ENCODE peak calls at places on chromosomes 6 and 20, in four cellular contexts. D is tibial nerve; W is HCT116; Q is CD8-positive, alpha-beta T cell. P is an unnamed sample.

GRCh38 chr6:21947751-21948386 is 349.0 kb downstream of the PRL start:
- DNase-seq in Q (no peak), D (no peak), W (no peak), P (no peak)

GRCh38 chr6:151294561-151295101 is 54.9 kb downstream of the AKAP12 start:
- DNase-seq in W (no peak), D (no peak), Q (no peak), P (no peak)

GRCh38 chr20:20744170-20744725 is 31.8 kb upstream of the RALGAPA2 start:
- DNase-seq in W (no peak), D (no peak), Q (no peak), P (no peak)

GRCh38 chr6:16514249-16514648 is 247.0 kb downstream of the ATXN1 start:
- DNase-seq in D (no peak), Q (no peak), W (no peak), P (no peak)

GRCh38 chr20:54692168-54692887 is 216.9 kb downstream of the DOK5 start:
- DNase-seq in W (no peak), D (no peak), Q (no peak), P (no peak)

GRCh38 chr20:45812157-45813005 is at the start of gene UBE2C:
- DNase-seq in Q (peak; percentile 88), W (peak; percentile 100), D (peak; percentile 95), P (peak; percentile 99)

GRCh38 chr6:55869731-55870130 is 5.7 kb downstream of the BMP5 start:
- DNase-seq in D (no peak), W (no peak), Q (no peak), P (no peak)

GRCh38 chr20:58892932-58893224 is 40.4 kb downstream of the GNAS start:
- DNase-seq in Q (no peak), W (no peak), D (no peak), P (no peak)

GRCh38 chr6:97501875-97502274 is 218.9 kb upstream of the MMS22L start:
- DNase-seq in Q (no peak), D (no peak), W (no peak), P (no peak)

GRCh38 chr6:31473780-31474725 is 23.9 kb upstream of the MICB start:
- DNase-seq in W (no peak), D (no peak), Q (no peak), P (no peak)

GRCh38 chr20:58715709-58716475 is 23.3 kb downstream of the NPEPL1 start:
- DNase-seq in D (no peak), W (no peak), Q (no peak), P (no peak)

GRCh38 chr6:117449549-117450439 is 24.1 kb upstream of the ROS1 start:
- DNase-seq in D (peak; percentile 24), Q (peak; percentile 43), W (peak; percentile 56), P (peak; percentile 68)

GRCh38 chr6:26158581-26159416 is 71.6 kb downstream of the HFE start:
- DNase-seq in D (no peak), W (no peak), Q (peak; percentile 46), P (peak; percentile 52)

GRCh38 chr20:24610341-24611115 is 141.1 kb downstream of the SYNDIG1 start:
- DNase-seq in W (no peak), D (no peak), Q (no peak), P (no peak)

GRCh38 chr6:10763006-10763405 is 15.4 kb downstream of the TMEM14B start:
- DNase-seq in D (no peak), Q (no peak), W (no peak), P (no peak)

GRCh38 chr20:32019156-32019510 is 8.9 kb downstream of the CCM2L start:
- DNase-seq in Q (no peak), W (no peak), D (no peak), P (no peak)

GRCh38 chr6:132261354-132261753 is 139.9 kb downstream of the MOXD1 start:
- DNase-seq in D (no peak), Q (no peak), W (no peak), P (no peak)

GRCh38 chr6:44655368-44656342 is 268.1 kb downstream of the CDC5L start:
- DNase-seq in W (peak; percentile 23), Q (peak; percentile 70), D (peak; percentile 57), P (peak; percentile 47)

GRCh38 chr6:53813801-53814200 is 19.0 kb downstream of the LRRC1 start:
- DNase-seq in D (no peak), Q (no peak), W (no peak), P (no peak)

GRCh38 chr6:52116605-52116948 is 29.2 kb upstream of the PKHD1 start:
- DNase-seq in Q (no peak), W (no peak), D (no peak), P (no peak)

GRCh38 chr6:85436408-85436807 is 13.5 kb upstream of the NT5E start:
- DNase-seq in D (no peak), W (no peak), Q (no peak), P (no peak)

GRCh38 chr20:29497261-29497671 is 1760.2 kb upstream of the DEFB115 start:
- DNase-seq in D (no peak), Q (no peak), W (no peak), P (no peak)

GRCh38 chr6:97626586-97627441 is 343.8 kb upstream of the MMS22L start:
- DNase-seq in W (no peak), Q (no peak), D (no peak), P (no peak)

GRCh38 chr20:48102821-48103635 is 317.7 kb upstream of the SULF2 start:
- DNase-seq in W (no peak), Q (no peak), D (no peak), P (no peak)

GRCh38 chr20:17648782-17649730 is 33.0 kb downstream of the RRBP1 start:
- DNase-seq in Q (peak; percentile 9), D (no peak), W (no peak), P (no peak)

GRCh38 chr20:58697201-58697866 is 4.7 kb downstream of the NPEPL1 start:
- DNase-seq in D (peak; percentile 8), Q (no peak), W (no peak), P (no peak)

GRCh38 chr6:95078457-95078856 is 498.9 kb upstream of the MANEA start:
- DNase-seq in W (no peak), D (no peak), Q (no peak), P (no peak)

GRCh38 chr20:58224974-58225373 is 3.5 kb downstream of the ANKRD60 start:
- DNase-seq in Q (no peak), W (no peak), D (no peak), P (no peak)

GRCh38 chr6:13006578-13007300 is 290.2 kb downstream of the PHACTR1 start:
- DNase-seq in W (no peak), Q (no peak), D (no peak), P (no peak)
- H3K27ac ChIP-seq in W (no peak overlapping the region), Q (no peak overlapping the region), D (no peak overlapping the region), P (no peak overlapping the region)

DNA sequence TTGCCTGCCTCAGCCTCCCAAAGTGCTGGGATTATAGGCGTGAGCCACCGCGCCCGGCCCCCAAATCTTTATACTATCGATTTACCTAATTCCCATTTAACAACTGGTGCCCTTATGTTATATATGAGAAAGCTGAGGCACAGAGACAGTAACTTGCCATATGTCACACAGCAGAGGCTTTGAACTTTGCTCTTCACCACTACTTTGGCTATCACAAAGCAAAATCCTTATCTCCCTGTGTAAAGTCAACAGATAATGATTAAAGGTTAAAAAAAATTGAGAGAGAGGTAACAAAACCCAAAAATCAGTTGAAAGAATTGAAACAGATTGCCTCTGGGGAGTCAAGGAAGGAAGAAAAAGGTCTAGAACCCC is 22.3 kb downstream of the ILRUN start:
- DNase-seq in D (no peak), Q (no peak), W (no peak), P (no peak)
- H3K27ac ChIP-seq in D (no peak overlapping the region), Q (peak overlapping the region; percentile 25), W (no peak overlapping the region), P (peak overlapping the region; percentile 91)

GRCh38 chr20:845967-846893 is 12.7 kb downstream of the FAM110A start:
- DNase-seq in D (no peak), W (no peak), Q (no peak), P (peak; percentile 13)

GRCh38 chr20:845226-845868 is 11.8 kb downstream of the FAM110A start:
- DNase-seq in D (no peak), Q (no peak), W (no peak), P (no peak)

GRCh38 chr20:844473-845225 is 11.1 kb downstream of the FAM110A start:
- DNase-seq in W (peak; percentile 56), Q (peak; percentile 84), D (peak; percentile 63), P (peak; percentile 91)

GRCh38 chr20:846894-847278 is 13.4 kb downstream of the FAM110A start:
- DNase-seq in W (no peak), Q (peak; percentile 53), D (no peak), P (peak; percentile 58)

GRCh38 chr20:848218-848617 is 14.7 kb downstream of the FAM110A start:
- DNase-seq in D (no peak), W (no peak), Q (no peak), P (no peak)
- H3K27ac ChIP-seq in D (no peak overlapping the region), W (no peak overlapping the region), Q (no peak overlapping the region), P (peak overlapping the region; percentile 82)

GRCh38 chr20:3972161-3972560 is 43.2 kb downstream of the RNF24 start:
- DNase-seq in Q (no peak), W (no peak), D (no peak), P (no peak)

GRCh38 chr20:3973705-3974104 is 41.7 kb downstream of the RNF24 start:
- DNase-seq in Q (no peak), W (no peak), D (no peak), P (no peak)

GRCh38 chr20:3971145-3971544 is 44.2 kb downstream of the RNF24 start:
- DNase-seq in W (no peak), D (no peak), Q (no peak), P (no peak)

GRCh38 chr20:3966571-3966970 is 48.8 kb downstream of the RNF24 start:
- DNase-seq in Q (no peak), D (no peak), W (no peak), P (no peak)

GRCh38 chr20:3970016-3970415 is 45.3 kb downstream of the RNF24 start:
- DNase-seq in W (no peak), Q (no peak), D (no peak), P (no peak)
- H3K27ac ChIP-seq in W (no peak overlapping the region), Q (no peak overlapping the region), D (no peak overlapping the region), P (no peak overlapping the region)

P was measured in CD4-positive, CD25-positive, alpha-beta regulatory T cell.